ENCODE peak calls at places on chromosome 10, in four cellular contexts. K is breast epithelium, I is GM12878, H is Peyer's patch. R is an unnamed sample.

GRCh38 chr10:660980-661890 is 28.2 kb downstream of the DIP2C start:
- DNase-seq in K (no peak), H (peak; percentile 71), I (no peak), R (no peak)

GRCh38 chr10:93991596-93992284 is 2.0 kb upstream of the PLCE1 start:
- DNase-seq in H (no peak), I (no peak), K (peak; percentile 67), R (peak; percentile 80)

GRCh38 chr10:108454793-108455192 is 1290.3 kb upstream of the SORCS1 start:
- DNase-seq in H (no peak), I (no peak), K (no peak), R (no peak)

GRCh38 chr10:94850766-94851165 is 87.7 kb upstream of the CYP2C9 start:
- DNase-seq in K (no peak), H (no peak), I (no peak), R (no peak)

GRCh38 chr10:83765711-83766110 is 373.6 kb upstream of the GHITM start:
- DNase-seq in I (no peak), H (no peak), K (no peak), R (no peak)

GRCh38 chr10:7046615-7047014 is 364.2 kb downstream of the SFMBT2 start:
- DNase-seq in K (no peak), I (peak; percentile 13), H (no peak), R (no peak)

GRCh38 chr10:78980815-78981214 is 88.0 kb upstream of the ZMIZ1 start:
- DNase-seq in K (no peak), H (no peak), I (no peak), R (no peak)

GRCh38 chr10:132237871-132238270 is 51.1 kb downstream of the DPYSL4 start:
- DNase-seq in H (no peak), I (no peak), K (no peak), R (no peak)

GRCh38 chr10:80357000-80357803 is 621 bp downstream of the DYDC2 start:
- DNase-seq in I (no peak), H (no peak), K (no peak), R (no peak)

GRCh38 chr10:24493168-24493567 is 230.5 kb downstream of the ARHGAP21 start:
- DNase-seq in I (no peak), H (no peak), K (peak; percentile 9), R (no peak)

GRCh38 chr10:126147866-126148578 is 240.3 kb downstream of the ADAM12 start:
- DNase-seq in H (no peak), K (no peak), I (no peak), R (peak; percentile 53)

GRCh38 chr10:121741246-121741645 is 143.0 kb upstream of the FGFR2 start:
- DNase-seq in H (no peak), I (no peak), K (no peak), R (no peak)

GRCh38 chr10:78081292-78081691 is 47.6 kb downstream of the RPS24 start:
- DNase-seq in H (no peak), K (no peak), I (no peak), R (no peak)

GRCh38 chr10:690227-691161 is 1.0 kb upstream of the DIP2C start:
- DNase-seq in H (no peak), K (no peak), I (no peak), R (peak; percentile 27)

GRCh38 chr10:77041636-77042258 is 595.9 kb downstream of the KCNMA1 start:
- DNase-seq in I (no peak), H (no peak), K (no peak), R (no peak)
- H3K27ac ChIP-seq in I (no peak overlapping the region), H (no peak overlapping the region), K (no peak overlapping the region), R (no peak overlapping the region)

GRCh38 chr10:31822616-31823318 is 105.9 kb downstream of the ARHGAP12 start:
- DNase-seq in I (no peak), K (no peak), H (no peak), R (no peak)
- H3K4me3 ChIP-seq in I (no peak overlapping the region), K (no peak overlapping the region), H (no peak overlapping the region), R (no peak overlapping the region)

GRCh38 chr10:82267465-82267864 is 392.5 kb downstream of the NRG3 start:
- DNase-seq in K (no peak), H (no peak), I (no peak), R (no peak)
- H3K27me3 ChIP-seq in K (no peaks in the 10 kb centered on the region), H (no peaks in the 10 kb centered on the region), I (no peaks in the 10 kb centered on the region), R (no peaks in the 10 kb centered on the region)

GRCh38 chr10:62377026-62377415 is 2.9 kb downstream of the ZNF365 start:
- DNase-seq in I (no peak), K (no peak), H (no peak), R (no peak)
- H3K27ac ChIP-seq in I (no peak overlapping the region), K (no peak overlapping the region), H (no peak overlapping the region), R (no peak overlapping the region)

GRCh38 chr10:103451091-103451801 is 924 bp downstream of the CALHM2 start:
- DNase-seq in K (peak; percentile 28), H (no peak), I (no peak), R (peak; percentile 82)

GRCh38 chr10:103449208-103450144 is 2.7 kb downstream of the CALHM2 start:
- DNase-seq in I (no peak), H (no peak), K (no peak), R (no peak)

GRCh38 chr10:103448751-103449150 is 3.4 kb downstream of the CALHM2 start:
- DNase-seq in K (no peak), I (no peak), H (no peak), R (no peak)

GRCh38 chr10:103451871-103452713 is at the start of gene CALHM2:
- DNase-seq in I (no peak), K (peak; percentile 40), H (peak; percentile 70), R (peak; percentile 87)

GRCh38 chr10:103450201-103450695 is 1.9 kb downstream of the CALHM2 start:
- DNase-seq in H (no peak), I (no peak), K (no peak), R (no peak)
- H3K4me3 ChIP-seq in H (peak overlapping the region; percentile 65), I (peak overlapping the region; percentile 98), K (peak overlapping the region; percentile 91), R (peak overlapping the region; percentile 67)

GRCh38 chr10:114632869-114633715 is 25.0 kb downstream of the ABLIM1 start:
- DNase-seq in I (no peak), K (no peak), H (no peak), R (peak; percentile 90)
- H3K27me3 ChIP-seq in I (peaks cover 6% of the 10 kb centered on the region), K (no peaks in the 10 kb centered on the region), H (no peaks in the 10 kb centered on the region), R (no peaks in the 10 kb centered on the region)

R was measured in SJCRH30.